ENCODE peak calls at places on chromosomes 16 and 17, in six cellular contexts. One of them, this sample, is unnamed.
A peak's percentile ranks its signal among the peaks of the same experiment; 100 is the strongest.

GRCh38 chr17:27379863-27380533 is 76.2 kb upstream of the KSR1 start:
- DNase-seq in activated T-helper 1 cell treated with anti-CD3 and anti-CD28 coated beads, Interleukin-12 subunit alpha, Interleukin-12 subunit beta, Interleukin-2, Interleukin-4 antibody, amounts not matched to agents 30 ng/mL and 10 ng/mL and 1 ng/mL, durations not matched to agents 14 hours and 24 hours and 36 hours: no peak
- DNase-seq in GM04504: peak; percentile 23
- DNase-seq in KG1: no peak
- DNase-seq in globus pallidus: peak; percentile 63
- DNase-seq in NCI-H226: peak; percentile 29
- DNase-seq in this sample: peak; percentile 43

GRCh38 chr16:67291461-67291860 is 12.1 kb downstream of the PLEKHG4 start:
- DNase-seq in KG1: no peak
- DNase-seq in GM04504: no peak
- DNase-seq in activated T-helper 1 cell treated with anti-CD3 and anti-CD28 coated beads, Interleukin-12 subunit alpha, Interleukin-12 subunit beta, Interleukin-2, Interleukin-4 antibody, amounts not matched to agents 30 ng/mL and 10 ng/mL and 1 ng/mL, durations not matched to agents 14 hours and 24 hours and 36 hours: no peak
- DNase-seq in globus pallidus: no peak
- DNase-seq in NCI-H226: no peak
- DNase-seq in this sample: no peak

GRCh38 chr17:59702304-59702703 is 4.9 kb downstream of the PTRH2 start:
- DNase-seq in KG1: no peak
- DNase-seq in GM04504: no peak
- DNase-seq in globus pallidus: no peak
- DNase-seq in activated T-helper 1 cell treated with anti-CD3 and anti-CD28 coated beads, Interleukin-12 subunit alpha, Interleukin-12 subunit beta, Interleukin-2, Interleukin-4 antibody, amounts not matched to agents 30 ng/mL and 10 ng/mL and 1 ng/mL, durations not matched to agents 14 hours and 24 hours and 36 hours: no peak
- DNase-seq in NCI-H226: no peak
- DNase-seq in this sample: no peak

GRCh38 chr17:47956818-47957590 is 679 bp downstream of the PRR15L start:
- DNase-seq in NCI-H226: no peak
- DNase-seq in GM04504: no peak
- DNase-seq in globus pallidus: no peak
- DNase-seq in KG1: no peak
- DNase-seq in activated T-helper 1 cell treated with anti-CD3 and anti-CD28 coated beads, Interleukin-12 subunit alpha, Interleukin-12 subunit beta, Interleukin-2, Interleukin-4 antibody, amounts not matched to agents 30 ng/mL and 10 ng/mL and 1 ng/mL, durations not matched to agents 14 hours and 24 hours and 36 hours: no peak
- DNase-seq in this sample: peak; percentile 15

GRCh38 chr16:89102035-89102776 is 8.6 kb downstream of the ACSF3 start:
- DNase-seq in NCI-H226: no peak
- DNase-seq in activated T-helper 1 cell treated with anti-CD3 and anti-CD28 coated beads, Interleukin-12 subunit alpha, Interleukin-12 subunit beta, Interleukin-2, Interleukin-4 antibody, amounts not matched to agents 30 ng/mL and 10 ng/mL and 1 ng/mL, durations not matched to agents 14 hours and 24 hours and 36 hours: no peak
- DNase-seq in GM04504: no peak
- DNase-seq in globus pallidus: no peak
- DNase-seq in KG1: no peak
- DNase-seq in this sample: no peak

GRCh38 chr17:61396586-61397085 is 3.0 kb upstream of the TBX2 start:
- DNase-seq in NCI-H226: no peak
- DNase-seq in globus pallidus: no peak
- DNase-seq in GM04504: no peak
- DNase-seq in activated T-helper 1 cell treated with anti-CD3 and anti-CD28 coated beads, Interleukin-12 subunit alpha, Interleukin-12 subunit beta, Interleukin-2, Interleukin-4 antibody, amounts not matched to agents 30 ng/mL and 10 ng/mL and 1 ng/mL, durations not matched to agents 14 hours and 24 hours and 36 hours: no peak
- DNase-seq in KG1: no peak
- DNase-seq in this sample: peak; percentile 35

GRCh38 chr17:65121916-65122821 is 15.0 kb upstream of the RGS9 start:
- DNase-seq in GM04504: no peak
- DNase-seq in KG1: no peak
- DNase-seq in NCI-H226: no peak
- DNase-seq in activated T-helper 1 cell treated with anti-CD3 and anti-CD28 coated beads, Interleukin-12 subunit alpha, Interleukin-12 subunit beta, Interleukin-2, Interleukin-4 antibody, amounts not matched to agents 30 ng/mL and 10 ng/mL and 1 ng/mL, durations not matched to agents 14 hours and 24 hours and 36 hours: no peak
- DNase-seq in globus pallidus: no peak
- DNase-seq in this sample: no peak

GRCh38 chr16:67339453-67339852 is 12.8 kb downstream of the LRRC36 start:
- DNase-seq in KG1: no peak
- DNase-seq in activated T-helper 1 cell treated with anti-CD3 and anti-CD28 coated beads, Interleukin-12 subunit alpha, Interleukin-12 subunit beta, Interleukin-2, Interleukin-4 antibody, amounts not matched to agents 30 ng/mL and 10 ng/mL and 1 ng/mL, durations not matched to agents 14 hours and 24 hours and 36 hours: no peak
- DNase-seq in GM04504: no peak
- DNase-seq in NCI-H226: peak; percentile 16
- DNase-seq in globus pallidus: no peak
- DNase-seq in this sample: peak; percentile 60

GRCh38 chr16:72836985-72837384 is 210.9 kb downstream of the ZFHX3 start:
- DNase-seq in GM04504: no peak
- DNase-seq in globus pallidus: no peak
- DNase-seq in KG1: no peak
- DNase-seq in activated T-helper 1 cell treated with anti-CD3 and anti-CD28 coated beads, Interleukin-12 subunit alpha, Interleukin-12 subunit beta, Interleukin-2, Interleukin-4 antibody, amounts not matched to agents 30 ng/mL and 10 ng/mL and 1 ng/mL, durations not matched to agents 14 hours and 24 hours and 36 hours: no peak
- DNase-seq in NCI-H226: no peak
- DNase-seq in this sample: no peak

GRCh38 chr16:47477680-47478079 is 16.5 kb downstream of the PHKB start:
- DNase-seq in activated T-helper 1 cell treated with anti-CD3 and anti-CD28 coated beads, Interleukin-12 subunit alpha, Interleukin-12 subunit beta, Interleukin-2, Interleukin-4 antibody, amounts not matched to agents 30 ng/mL and 10 ng/mL and 1 ng/mL, durations not matched to agents 14 hours and 24 hours and 36 hours: no peak
- DNase-seq in globus pallidus: no peak
- DNase-seq in GM04504: no peak
- DNase-seq in KG1: no peak
- DNase-seq in NCI-H226: no peak
- DNase-seq in this sample: peak; percentile 74

GRCh38 chr16:12538667-12539081 is 265.0 kb downstream of the CPPED1 start:
- DNase-seq in NCI-H226: no peak
- DNase-seq in GM04504: peak; percentile 26
- DNase-seq in globus pallidus: no peak
- DNase-seq in KG1: no peak
- DNase-seq in activated T-helper 1 cell treated with anti-CD3 and anti-CD28 coated beads, Interleukin-12 subunit alpha, Interleukin-12 subunit beta, Interleukin-2, Interleukin-4 antibody, amounts not matched to agents 30 ng/mL and 10 ng/mL and 1 ng/mL, durations not matched to agents 14 hours and 24 hours and 36 hours: no peak
- DNase-seq in this sample: no peak

GRCh38 chr17:67891481-67892119 is 66.3 kb downstream of the BPTF start:
- DNase-seq in NCI-H226: peak; percentile 60
- DNase-seq in activated T-helper 1 cell treated with anti-CD3 and anti-CD28 coated beads, Interleukin-12 subunit alpha, Interleukin-12 subunit beta, Interleukin-2, Interleukin-4 antibody, amounts not matched to agents 30 ng/mL and 10 ng/mL and 1 ng/mL, durations not matched to agents 14 hours and 24 hours and 36 hours: no peak
- DNase-seq in GM04504: peak; percentile 46
- DNase-seq in globus pallidus: peak; percentile 12
- DNase-seq in KG1: no peak
- DNase-seq in this sample: peak; percentile 85

GRCh38 chr17:50194441-50195195 is 6.8 kb downstream of the COL1A1 start:
- DNase-seq in KG1: no peak
- DNase-seq in globus pallidus: no peak
- DNase-seq in GM04504: no peak
- DNase-seq in NCI-H226: no peak
- DNase-seq in activated T-helper 1 cell treated with anti-CD3 and anti-CD28 coated beads, Interleukin-12 subunit alpha, Interleukin-12 subunit beta, Interleukin-2, Interleukin-4 antibody, amounts not matched to agents 30 ng/mL and 10 ng/mL and 1 ng/mL, durations not matched to agents 14 hours and 24 hours and 36 hours: no peak
- DNase-seq in this sample: no peak

GRCh38 chr16:54952195-54952594 is 21.5 kb downstream of the IRX5 start:
- DNase-seq in KG1: no peak
- DNase-seq in NCI-H226: no peak
- DNase-seq in globus pallidus: no peak
- DNase-seq in activated T-helper 1 cell treated with anti-CD3 and anti-CD28 coated beads, Interleukin-12 subunit alpha, Interleukin-12 subunit beta, Interleukin-2, Interleukin-4 antibody, amounts not matched to agents 30 ng/mL and 10 ng/mL and 1 ng/mL, durations not matched to agents 14 hours and 24 hours and 36 hours: no peak
- DNase-seq in GM04504: no peak
- DNase-seq in this sample: no peak

GRCh38 chr16:67661101-67661661 is 421 bp downstream of the PARD6A start:
- DNase-seq in activated T-helper 1 cell treated with anti-CD3 and anti-CD28 coated beads, Interleukin-12 subunit alpha, Interleukin-12 subunit beta, Interleukin-2, Interleukin-4 antibody, amounts not matched to agents 30 ng/mL and 10 ng/mL and 1 ng/mL, durations not matched to agents 14 hours and 24 hours and 36 hours: no peak
- DNase-seq in globus pallidus: no peak
- DNase-seq in GM04504: no peak
- DNase-seq in NCI-H226: peak; percentile 17
- DNase-seq in KG1: no peak
- DNase-seq in this sample: peak; percentile 52

GRCh38 chr17:67800495-67800928 is 24.8 kb upstream of the BPTF start:
- DNase-seq in NCI-H226: peak; percentile 43
- DNase-seq in activated T-helper 1 cell treated with anti-CD3 and anti-CD28 coated beads, Interleukin-12 subunit alpha, Interleukin-12 subunit beta, Interleukin-2, Interleukin-4 antibody, amounts not matched to agents 30 ng/mL and 10 ng/mL and 1 ng/mL, durations not matched to agents 14 hours and 24 hours and 36 hours: peak; percentile 20
- DNase-seq in KG1: no peak
- DNase-seq in globus pallidus: peak; percentile 79
- DNase-seq in GM04504: peak; percentile 53
- DNase-seq in this sample: peak; percentile 75

GRCh38 chr16:70553645-70554044 is 30.0 kb downstream of the SF3B3 start:
- DNase-seq in activated T-helper 1 cell treated with anti-CD3 and anti-CD28 coated beads, Interleukin-12 subunit alpha, Interleukin-12 subunit beta, Interleukin-2, Interleukin-4 antibody, amounts not matched to agents 30 ng/mL and 10 ng/mL and 1 ng/mL, durations not matched to agents 14 hours and 24 hours and 36 hours: no peak
- DNase-seq in KG1: no peak
- DNase-seq in NCI-H226: no peak
- DNase-seq in globus pallidus: no peak
- DNase-seq in GM04504: peak; percentile 46
- DNase-seq in this sample: peak; percentile 94

GRCh38 chr17:4742133-4742532 is 2.4 kb upstream of the CXCL16 start:
- DNase-seq in KG1: no peak
- DNase-seq in GM04504: no peak
- DNase-seq in NCI-H226: no peak
- DNase-seq in activated T-helper 1 cell treated with anti-CD3 and anti-CD28 coated beads, Interleukin-12 subunit alpha, Interleukin-12 subunit beta, Interleukin-2, Interleukin-4 antibody, amounts not matched to agents 30 ng/mL and 10 ng/mL and 1 ng/mL, durations not matched to agents 14 hours and 24 hours and 36 hours: no peak
- DNase-seq in globus pallidus: no peak
- DNase-seq in this sample: no peak

GRCh38 chr16:89261691-89262563 is 44.4 kb downstream of the ZNF778 start:
- DNase-seq in activated T-helper 1 cell treated with anti-CD3 and anti-CD28 coated beads, Interleukin-12 subunit alpha, Interleukin-12 subunit beta, Interleukin-2, Interleukin-4 antibody, amounts not matched to agents 30 ng/mL and 10 ng/mL and 1 ng/mL, durations not matched to agents 14 hours and 24 hours and 36 hours: no peak
- DNase-seq in globus pallidus: peak; percentile 24
- DNase-seq in KG1: no peak
- DNase-seq in NCI-H226: no peak
- DNase-seq in GM04504: no peak
- DNase-seq in this sample: peak; percentile 13

GRCh38 chr16:25256821-25257503 is 683 bp downstream of the ZKSCAN2 start:
- DNase-seq in GM04504: no peak
- DNase-seq in globus pallidus: no peak
- DNase-seq in NCI-H226: no peak
- DNase-seq in activated T-helper 1 cell treated with anti-CD3 and anti-CD28 coated beads, Interleukin-12 subunit alpha, Interleukin-12 subunit beta, Interleukin-2, Interleukin-4 antibody, amounts not matched to agents 30 ng/mL and 10 ng/mL and 1 ng/mL, durations not matched to agents 14 hours and 24 hours and 36 hours: no peak
- DNase-seq in KG1: peak; percentile 56
- DNase-seq in this sample: peak; percentile 15

GRCh38 chr17:17729620-17730249 is 48.5 kb downstream of the RAI1 start:
- DNase-seq in globus pallidus: no peak
- DNase-seq in GM04504: no peak
- DNase-seq in activated T-helper 1 cell treated with anti-CD3 and anti-CD28 coated beads, Interleukin-12 subunit alpha, Interleukin-12 subunit beta, Interleukin-2, Interleukin-4 antibody, amounts not matched to agents 30 ng/mL and 10 ng/mL and 1 ng/mL, durations not matched to agents 14 hours and 24 hours and 36 hours: peak; percentile 41
- DNase-seq in KG1: no peak
- DNase-seq in NCI-H226: no peak
- DNase-seq in this sample: no peak

GRCh38 chr17:4980644-4981216 is 6.7 kb downstream of the CAMTA2 start:
- DNase-seq in activated T-helper 1 cell treated with anti-CD3 and anti-CD28 coated beads, Interleukin-12 subunit alpha, Interleukin-12 subunit beta, Interleukin-2, Interleukin-4 antibody, amounts not matched to agents 30 ng/mL and 10 ng/mL and 1 ng/mL, durations not matched to agents 14 hours and 24 hours and 36 hours: peak; percentile 42
- DNase-seq in KG1: no peak
- DNase-seq in globus pallidus: no peak
- DNase-seq in GM04504: no peak
- DNase-seq in NCI-H226: no peak
- DNase-seq in this sample: peak; percentile 46

GRCh38 chr17:77164483-77165030 is 23.8 kb downstream of the SEC14L1 start:
- DNase-seq in globus pallidus: peak; percentile 75
- DNase-seq in GM04504: no peak
- DNase-seq in activated T-helper 1 cell treated with anti-CD3 and anti-CD28 coated beads, Interleukin-12 subunit alpha, Interleukin-12 subunit beta, Interleukin-2, Interleukin-4 antibody, amounts not matched to agents 30 ng/mL and 10 ng/mL and 1 ng/mL, durations not matched to agents 14 hours and 24 hours and 36 hours: no peak
- DNase-seq in KG1: no peak
- DNase-seq in NCI-H226: no peak
- DNase-seq in this sample: peak; percentile 53

GRCh38 chr17:79812969-79813825 is 16.3 kb upstream of the CBX8 start:
- DNase-seq in GM04504: no peak
- DNase-seq in activated T-helper 1 cell treated with anti-CD3 and anti-CD28 coated beads, Interleukin-12 subunit alpha, Interleukin-12 subunit beta, Interleukin-2, Interleukin-4 antibody, amounts not matched to agents 30 ng/mL and 10 ng/mL and 1 ng/mL, durations not matched to agents 14 hours and 24 hours and 36 hours: no peak
- DNase-seq in globus pallidus: no peak
- DNase-seq in KG1: no peak
- DNase-seq in NCI-H226: no peak
- DNase-seq in this sample: no peak

GRCh38 chr16:27287887-27288286 is 19.3 kb upstream of the NSMCE1 start:
- DNase-seq in KG1: no peak
- DNase-seq in NCI-H226: no peak
- DNase-seq in globus pallidus: no peak
- DNase-seq in activated T-helper 1 cell treated with anti-CD3 and anti-CD28 coated beads, Interleukin-12 subunit alpha, Interleukin-12 subunit beta, Interleukin-2, Interleukin-4 antibody, amounts not matched to agents 30 ng/mL and 10 ng/mL and 1 ng/mL, durations not matched to agents 14 hours and 24 hours and 36 hours: no peak
- DNase-seq in GM04504: no peak
- DNase-seq in this sample: no peak

GRCh38 chr16:84543931-84544776 is 39.7 kb upstream of the MEAK7 start:
- DNase-seq in NCI-H226: no peak
- DNase-seq in globus pallidus: no peak
- DNase-seq in KG1: no peak
- DNase-seq in GM04504: no peak
- DNase-seq in activated T-helper 1 cell treated with anti-CD3 and anti-CD28 coated beads, Interleukin-12 subunit alpha, Interleukin-12 subunit beta, Interleukin-2, Interleukin-4 antibody, amounts not matched to agents 30 ng/mL and 10 ng/mL and 1 ng/mL, durations not matched to agents 14 hours and 24 hours and 36 hours: no peak
- DNase-seq in this sample: peak; percentile 28

GRCh38 chr17:75032896-75033294 is 13.9 kb downstream of the ATP5PD start:
- DNase-seq in GM04504: no peak
- DNase-seq in globus pallidus: no peak
- DNase-seq in KG1: no peak
- DNase-seq in NCI-H226: no peak
- DNase-seq in activated T-helper 1 cell treated with anti-CD3 and anti-CD28 coated beads, Interleukin-12 subunit alpha, Interleukin-12 subunit beta, Interleukin-2, Interleukin-4 antibody, amounts not matched to agents 30 ng/mL and 10 ng/mL and 1 ng/mL, durations not matched to agents 14 hours and 24 hours and 36 hours: no peak
- DNase-seq in this sample: no peak

GRCh38 chr17:58577696-58578095 is 63.3 kb upstream of the MTMR4 start:
- DNase-seq in globus pallidus: peak; percentile 96
- DNase-seq in activated T-helper 1 cell treated with anti-CD3 and anti-CD28 coated beads, Interleukin-12 subunit alpha, Interleukin-12 subunit beta, Interleukin-2, Interleukin-4 antibody, amounts not matched to agents 30 ng/mL and 10 ng/mL and 1 ng/mL, durations not matched to agents 14 hours and 24 hours and 36 hours: peak; percentile 35
- DNase-seq in NCI-H226: peak; percentile 33
- DNase-seq in GM04504: peak; percentile 12
- DNase-seq in KG1: no peak
- DNase-seq in this sample: peak; percentile 36

GRCh38 chr17:41785091-41785875 is 1.2 kb downstream of the JUP start:
- DNase-seq in globus pallidus: no peak
- DNase-seq in KG1: peak; percentile 87
- DNase-seq in activated T-helper 1 cell treated with anti-CD3 and anti-CD28 coated beads, Interleukin-12 subunit alpha, Interleukin-12 subunit beta, Interleukin-2, Interleukin-4 antibody, amounts not matched to agents 30 ng/mL and 10 ng/mL and 1 ng/mL, durations not matched to agents 14 hours and 24 hours and 36 hours: no peak
- DNase-seq in NCI-H226: no peak
- DNase-seq in GM04504: no peak
- DNase-seq in this sample: no peak

GRCh38 chr17:32878211-32878610 is 1.3 kb upstream of the MYO1D start:
- DNase-seq in KG1: no peak
- DNase-seq in GM04504: peak; percentile 82
- DNase-seq in globus pallidus: no peak
- DNase-seq in NCI-H226: no peak
- DNase-seq in activated T-helper 1 cell treated with anti-CD3 and anti-CD28 coated beads, Interleukin-12 subunit alpha, Interleukin-12 subunit beta, Interleukin-2, Interleukin-4 antibody, amounts not matched to agents 30 ng/mL and 10 ng/mL and 1 ng/mL, durations not matched to agents 14 hours and 24 hours and 36 hours: no peak
- DNase-seq in this sample: peak; percentile 32

GRCh38 chr17:82560802-82561428 is 41.4 kb downstream of the FOXK2 start:
- DNase-seq in GM04504: no peak
- DNase-seq in KG1: no peak
- DNase-seq in NCI-H226: no peak
- DNase-seq in activated T-helper 1 cell treated with anti-CD3 and anti-CD28 coated beads, Interleukin-12 subunit alpha, Interleukin-12 subunit beta, Interleukin-2, Interleukin-4 antibody, amounts not matched to agents 30 ng/mL and 10 ng/mL and 1 ng/mL, durations not matched to agents 14 hours and 24 hours and 36 hours: no peak
- DNase-seq in globus pallidus: no peak
- DNase-seq in this sample: no peak

GRCh38 chr16:10805362-10805761 is 13.2 kb downstream of the TVP23A start:
- DNase-seq in activated T-helper 1 cell treated with anti-CD3 and anti-CD28 coated beads, Interleukin-12 subunit alpha, Interleukin-12 subunit beta, Interleukin-2, Interleukin-4 antibody, amounts not matched to agents 30 ng/mL and 10 ng/mL and 1 ng/mL, durations not matched to agents 14 hours and 24 hours and 36 hours: no peak
- DNase-seq in NCI-H226: no peak
- DNase-seq in globus pallidus: no peak
- DNase-seq in KG1: no peak
- DNase-seq in GM04504: no peak
- DNase-seq in this sample: no peak

GRCh38 chr17:75763613-75764416 is 1.2 kb downstream of the GALK1 start:
- DNase-seq in NCI-H226: no peak
- DNase-seq in GM04504: no peak
- DNase-seq in activated T-helper 1 cell treated with anti-CD3 and anti-CD28 coated beads, Interleukin-12 subunit alpha, Interleukin-12 subunit beta, Interleukin-2, Interleukin-4 antibody, amounts not matched to agents 30 ng/mL and 10 ng/mL and 1 ng/mL, durations not matched to agents 14 hours and 24 hours and 36 hours: no peak
- DNase-seq in globus pallidus: no peak
- DNase-seq in KG1: no peak
- DNase-seq in this sample: no peak

GRCh38 chr16:23768581-23768980 is 13.8 kb downstream of the CHP2 start:
- DNase-seq in globus pallidus: no peak
- DNase-seq in NCI-H226: no peak
- DNase-seq in activated T-helper 1 cell treated with anti-CD3 and anti-CD28 coated beads, Interleukin-12 subunit alpha, Interleukin-12 subunit beta, Interleukin-2, Interleukin-4 antibody, amounts not matched to agents 30 ng/mL and 10 ng/mL and 1 ng/mL, durations not matched to agents 14 hours and 24 hours and 36 hours: no peak
- DNase-seq in GM04504: no peak
- DNase-seq in KG1: no peak
- DNase-seq in this sample: no peak

GRCh38 chr17:2796164-2797140 is at the start of gene RAP1GAP2:
- DNase-seq in NCI-H226: no peak
- DNase-seq in globus pallidus: peak; percentile 56
- DNase-seq in GM04504: no peak
- DNase-seq in KG1: peak; percentile 45
- DNase-seq in activated T-helper 1 cell treated with anti-CD3 and anti-CD28 coated beads, Interleukin-12 subunit alpha, Interleukin-12 subunit beta, Interleukin-2, Interleukin-4 antibody, amounts not matched to agents 30 ng/mL and 10 ng/mL and 1 ng/mL, durations not matched to agents 14 hours and 24 hours and 36 hours: peak; percentile 74
- DNase-seq in this sample: no peak